ENCODE peak calls at places on chromosomes 12 and 14, in four cellular contexts. One of them, this sample, is unnamed.

GRCh38 chr14:75295061-75295461 is 16.4 kb downstream of the FOS start:
- DNase-seq in MM.1S: no peak
- DNase-seq in tibial artery: peak; percentile 86
- DNase-seq in left ventricle myocardium inferior: peak; percentile 57
- DNase-seq in this sample: peak; percentile 58

GRCh38 chr12:113056631-113057488 is at the start of gene DTX1:
- DNase-seq in left ventricle myocardium inferior: peak; percentile 43
- DNase-seq in tibial artery: no peak
- DNase-seq in MM.1S: no peak
- DNase-seq in this sample: no peak

GRCh38 chr14:31880935-31881334 is 196.2 kb upstream of the ARHGAP5 start:
- DNase-seq in MM.1S: no peak
- DNase-seq in left ventricle myocardium inferior: no peak
- DNase-seq in tibial artery: no peak
- DNase-seq in this sample: no peak

GRCh38 chr14:102221026-102221425 is 81.3 kb downstream of the WDR20 start:
- DNase-seq in MM.1S: no peak
- DNase-seq in left ventricle myocardium inferior: no peak
- DNase-seq in tibial artery: no peak
- DNase-seq in this sample: no peak

GRCh38 chr12:106452309-106452708 is 94.8 kb downstream of the POLR3B start:
- DNase-seq in left ventricle myocardium inferior: no peak
- DNase-seq in tibial artery: no peak
- DNase-seq in MM.1S: no peak
- DNase-seq in this sample: no peak

GRCh38 chr14:51419685-51420084 is 179.6 kb downstream of the TMX1 start:
- DNase-seq in tibial artery: no peak
- DNase-seq in MM.1S: peak; percentile 45
- DNase-seq in left ventricle myocardium inferior: no peak
- DNase-seq in this sample: no peak

GRCh38 chr12:106205208-106206069 is 42.4 kb downstream of the CKAP4 start:
- DNase-seq in left ventricle myocardium inferior: peak; percentile 68
- DNase-seq in tibial artery: no peak
- DNase-seq in MM.1S: peak; percentile 20
- DNase-seq in this sample: no peak

GRCh38 chr14:76174982-76175381 is 23.3 kb downstream of the GPATCH2L start:
- DNase-seq in left ventricle myocardium inferior: no peak
- DNase-seq in tibial artery: no peak
- DNase-seq in MM.1S: no peak
- DNase-seq in this sample: no peak

GRCh38 chr14:100537701-100538565 is 49.3 kb downstream of the BEGAIN start:
- DNase-seq in left ventricle myocardium inferior: peak; percentile 13
- DNase-seq in tibial artery: peak; percentile 62
- DNase-seq in MM.1S: no peak
- DNase-seq in this sample: peak; percentile 45

GRCh38 chr12:79451988-79452387 is 238.8 kb downstream of the PAWR start:
- DNase-seq in left ventricle myocardium inferior: peak; percentile 38
- DNase-seq in tibial artery: peak; percentile 86
- DNase-seq in MM.1S: no peak
- DNase-seq in this sample: no peak

GRCh38 chr14:92058006-92058917 is 18.4 kb upstream of the TRIP11 start:
- DNase-seq in left ventricle myocardium inferior: no peak
- DNase-seq in MM.1S: no peak
- DNase-seq in tibial artery: no peak
- DNase-seq in this sample: no peak

GRCh38 chr12:92553389-92553788 is 149.4 kb upstream of the PLEKHG7 start:
- DNase-seq in MM.1S: no peak
- DNase-seq in left ventricle myocardium inferior: peak; percentile 70
- DNase-seq in tibial artery: peak; percentile 73
- DNase-seq in this sample: no peak

GRCh38 chr12:131012279-131013069 is 58.8 kb downstream of the ADGRD1 start:
- DNase-seq in left ventricle myocardium inferior: no peak
- DNase-seq in MM.1S: no peak
- DNase-seq in tibial artery: no peak
- DNase-seq in this sample: no peak

GRCh38 chr14:89625208-89625987 is 208.4 kb upstream of the FOXN3 start:
- DNase-seq in tibial artery: no peak
- DNase-seq in MM.1S: no peak
- DNase-seq in left ventricle myocardium inferior: peak; percentile 47
- DNase-seq in this sample: peak; percentile 12

GRCh38 chr14:56324831-56325230 is 206.6 kb downstream of the PELI2 start:
- DNase-seq in MM.1S: no peak
- DNase-seq in tibial artery: no peak
- DNase-seq in left ventricle myocardium inferior: no peak
- DNase-seq in this sample: no peak

GRCh38 chr14:33657478-33657877 is 293.4 kb downstream of the EGLN3 start:
- DNase-seq in MM.1S: no peak
- DNase-seq in tibial artery: no peak
- DNase-seq in left ventricle myocardium inferior: no peak
- DNase-seq in this sample: no peak

GRCh38 chr12:124548854-124549378 is 18.5 kb downstream of the NCOR2 start:
- DNase-seq in tibial artery: no peak
- DNase-seq in MM.1S: no peak
- DNase-seq in left ventricle myocardium inferior: no peak
- DNase-seq in this sample: no peak

GRCh38 chr12:119692410-119692809 is 24.5 kb downstream of the PRKAB1 start:
- DNase-seq in left ventricle myocardium inferior: no peak
- DNase-seq in tibial artery: no peak
- DNase-seq in MM.1S: no peak
- DNase-seq in this sample: no peak

GRCh38 chr12:104738371-104738710 is 219.7 kb downstream of the SLC41A2 start:
- DNase-seq in left ventricle myocardium inferior: no peak
- DNase-seq in tibial artery: no peak
- DNase-seq in MM.1S: no peak
- DNase-seq in this sample: no peak

GRCh38 chr12:128819293-128820144 is 4.2 kb downstream of the SLC15A4 start:
- DNase-seq in tibial artery: no peak
- DNase-seq in MM.1S: no peak
- DNase-seq in left ventricle myocardium inferior: no peak
- DNase-seq in this sample: no peak

GRCh38 chr12:14357496-14357895 is 8.0 kb upstream of the ATF7IP start:
- DNase-seq in tibial artery: no peak
- DNase-seq in left ventricle myocardium inferior: no peak
- DNase-seq in MM.1S: no peak
- DNase-seq in this sample: no peak

GRCh38 chr12:44286336-44286735 is 450.5 kb downstream of the TMEM117 start:
- DNase-seq in tibial artery: no peak
- DNase-seq in left ventricle myocardium inferior: no peak
- DNase-seq in MM.1S: no peak
- DNase-seq in this sample: no peak

GRCh38 chr12:15700595-15700994 is 88.6 kb downstream of the EPS8 start:
- DNase-seq in MM.1S: peak; percentile 15
- DNase-seq in left ventricle myocardium inferior: no peak
- DNase-seq in tibial artery: no peak
- DNase-seq in this sample: no peak

GRCh38 chr14:96095581-96096476 is 56.7 kb downstream of the C14orf132 start:
- DNase-seq in MM.1S: no peak
- DNase-seq in tibial artery: peak; percentile 65
- DNase-seq in left ventricle myocardium inferior: no peak
- DNase-seq in this sample: no peak

GRCh38 chr12:105092336-105092735 is 8.1 kb upstream of the ALDH1L2 start:
- DNase-seq in tibial artery: no peak
- DNase-seq in left ventricle myocardium inferior: no peak
- DNase-seq in MM.1S: no peak
- DNase-seq in this sample: no peak

GRCh38 chr12:120536064-120536791 is 2.1 kb downstream of the RNF10 start:
- DNase-seq in left ventricle myocardium inferior: no peak
- DNase-seq in MM.1S: peak; percentile 61
- DNase-seq in tibial artery: no peak
- DNase-seq in this sample: no peak

GRCh38 chr14:51868405-51868804 is 8.0 kb downstream of the GNG2 start:
- DNase-seq in tibial artery: no peak
- DNase-seq in MM.1S: no peak
- DNase-seq in left ventricle myocardium inferior: no peak
- DNase-seq in this sample: no peak

GRCh38 chr12:77108707-77109106 is 43.3 kb upstream of the E2F7 start:
- DNase-seq in MM.1S: no peak
- DNase-seq in left ventricle myocardium inferior: no peak
- DNase-seq in tibial artery: no peak
- DNase-seq in this sample: no peak

GRCh38 chr12:88242161-88242925 is 100.2 kb downstream of the TMTC3 start:
- DNase-seq in left ventricle myocardium inferior: no peak
- DNase-seq in tibial artery: no peak
- DNase-seq in MM.1S: no peak
- DNase-seq in this sample: no peak

GRCh38 chr12:94649349-94650142 is 811 bp downstream of the TMCC3 start:
- DNase-seq in MM.1S: peak; percentile 57
- DNase-seq in left ventricle myocardium inferior: peak; percentile 43
- DNase-seq in tibial artery: peak; percentile 72
- DNase-seq in this sample: peak; percentile 56

GRCh38 chr14:67411820-67412421 is at the start of gene PLEK2:
- DNase-seq in left ventricle myocardium inferior: no peak
- DNase-seq in tibial artery: no peak
- DNase-seq in MM.1S: no peak
- DNase-seq in this sample: peak; percentile 44

GRCh38 chr12:29782821-29783772 is 645 bp downstream of the TMTC1 start:
- DNase-seq in left ventricle myocardium inferior: peak; percentile 53
- DNase-seq in MM.1S: peak; percentile 49
- DNase-seq in tibial artery: peak; percentile 79
- DNase-seq in this sample: peak; percentile 37

DNA sequence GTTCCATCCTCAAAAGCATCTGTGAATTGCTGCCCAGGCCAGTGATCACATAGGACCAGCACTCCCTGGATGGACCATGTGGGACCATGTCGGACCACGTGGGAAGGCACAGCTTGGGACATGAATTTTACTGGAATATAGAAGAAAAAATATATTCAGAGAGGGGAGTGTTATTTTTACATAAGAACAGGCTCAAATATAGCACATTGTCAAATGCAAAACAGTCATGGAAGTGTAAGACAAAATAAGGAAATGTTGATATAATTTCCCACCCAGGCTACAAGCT is 68.3 kb downstream of the CMKLR1 start:
- DNase-seq in tibial artery: no peak
- DNase-seq in MM.1S: no peak
- DNase-seq in left ventricle myocardium inferior: no peak
- DNase-seq in this sample: no peak
- H3K27ac ChIP-seq in tibial artery: no peak overlapping the region
- H3K27ac ChIP-seq in MM.1S: no peak overlapping the region
- H3K27ac ChIP-seq in left ventricle myocardium inferior: no peak overlapping the region
- H3K27ac ChIP-seq in this sample: no peak overlapping the region

DNA sequence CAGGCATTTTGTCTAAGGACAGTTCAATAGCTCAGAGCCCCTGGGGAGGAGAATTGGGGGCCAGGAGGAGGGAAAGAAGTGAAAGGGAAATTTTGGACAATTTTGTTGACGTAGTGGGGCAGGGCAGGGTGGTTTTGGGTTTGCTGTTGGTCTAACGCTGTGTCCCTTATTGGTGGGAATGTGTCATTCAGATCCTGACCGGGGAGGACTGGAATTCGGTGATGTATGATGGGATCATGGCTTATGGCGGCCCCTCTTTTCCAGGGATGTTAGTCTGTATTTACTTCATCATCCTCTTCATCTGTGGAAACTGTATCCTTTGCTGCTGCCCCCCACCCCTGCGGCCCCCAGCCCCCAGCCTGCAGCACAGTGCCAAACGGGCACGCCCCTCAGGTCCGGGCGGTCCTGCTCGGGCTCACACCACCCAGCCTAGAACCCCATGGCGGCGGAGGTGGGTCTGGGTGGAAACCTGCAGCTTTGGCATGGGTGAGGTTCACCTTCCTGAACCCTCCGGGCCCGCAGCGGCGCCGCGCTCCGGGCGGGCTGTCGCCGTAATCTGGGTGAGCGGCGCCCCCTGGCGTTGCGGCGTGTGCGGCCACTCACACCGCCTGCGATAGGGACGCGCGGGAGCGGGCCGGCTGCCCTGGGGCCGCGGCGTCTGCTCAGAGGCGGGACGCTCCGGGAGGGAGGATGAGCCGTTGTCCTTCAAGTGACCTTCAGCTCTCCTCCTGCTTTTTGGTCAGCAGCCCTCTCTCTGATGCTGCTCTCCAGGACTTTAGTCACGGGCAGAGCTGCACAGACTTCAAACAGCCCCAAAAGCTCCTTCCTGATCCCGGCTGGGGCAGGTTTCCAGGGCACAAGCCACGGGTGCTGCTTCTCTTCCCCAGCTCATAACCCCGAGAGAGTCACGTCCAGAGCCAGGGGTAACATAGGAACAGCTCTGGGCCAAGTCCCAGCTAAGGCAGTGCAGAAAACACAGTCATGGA is 211.8 kb upstream of the FKBP4 start:
- DNase-seq in tibial artery: peak; percentile 76
- DNase-seq in left ventricle myocardium inferior: peak; percentile 75
- DNase-seq in MM.1S: peak; percentile 76
- DNase-seq in this sample: peak; percentile 72
- H3K27ac ChIP-seq in tibial artery: peak overlapping the region; percentile 53
- H3K27ac ChIP-seq in left ventricle myocardium inferior: peak overlapping the region; percentile 58
- H3K27ac ChIP-seq in MM.1S: no peak overlapping the region
- H3K27ac ChIP-seq in this sample: no peak overlapping the region

DNA sequence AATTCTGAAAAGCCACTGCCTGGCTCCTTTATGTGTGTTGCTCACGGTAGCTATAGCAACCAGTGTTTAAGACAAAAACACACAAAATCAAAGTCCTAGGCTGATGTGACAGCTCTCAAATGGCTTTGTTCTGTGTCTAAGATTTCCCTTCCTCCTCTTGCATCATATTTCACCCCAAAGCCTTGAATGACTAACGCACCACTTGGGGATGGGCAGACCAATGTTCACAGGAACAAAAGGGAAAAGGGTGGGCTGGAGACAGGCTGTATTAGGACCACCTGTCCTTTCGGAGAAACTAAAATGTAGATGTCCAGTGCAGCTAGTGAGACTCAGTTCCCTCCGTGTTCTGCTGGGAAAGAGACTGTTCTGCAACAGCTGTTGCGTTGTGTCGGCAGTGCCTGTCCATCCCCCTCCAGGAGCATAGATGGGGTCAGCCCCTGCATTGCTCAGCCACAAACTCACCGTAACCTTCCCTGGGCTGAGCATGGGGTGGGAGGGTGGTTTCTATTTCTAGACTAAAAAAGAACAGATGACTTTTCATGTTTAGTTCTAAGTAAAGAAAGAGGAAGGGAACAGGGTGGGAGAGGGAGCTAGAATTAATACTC is 26.8 kb upstream of the DAAM1 start:
- DNase-seq in tibial artery: peak; percentile 68
- DNase-seq in MM.1S: no peak
- DNase-seq in left ventricle myocardium inferior: no peak
- DNase-seq in this sample: no peak
- H3K27ac ChIP-seq in tibial artery: peak overlapping the region; percentile 44
- H3K27ac ChIP-seq in MM.1S: no peak overlapping the region
- H3K27ac ChIP-seq in left ventricle myocardium inferior: peak overlapping the region; percentile 51
- H3K27ac ChIP-seq in this sample: no peak overlapping the region

DNA sequence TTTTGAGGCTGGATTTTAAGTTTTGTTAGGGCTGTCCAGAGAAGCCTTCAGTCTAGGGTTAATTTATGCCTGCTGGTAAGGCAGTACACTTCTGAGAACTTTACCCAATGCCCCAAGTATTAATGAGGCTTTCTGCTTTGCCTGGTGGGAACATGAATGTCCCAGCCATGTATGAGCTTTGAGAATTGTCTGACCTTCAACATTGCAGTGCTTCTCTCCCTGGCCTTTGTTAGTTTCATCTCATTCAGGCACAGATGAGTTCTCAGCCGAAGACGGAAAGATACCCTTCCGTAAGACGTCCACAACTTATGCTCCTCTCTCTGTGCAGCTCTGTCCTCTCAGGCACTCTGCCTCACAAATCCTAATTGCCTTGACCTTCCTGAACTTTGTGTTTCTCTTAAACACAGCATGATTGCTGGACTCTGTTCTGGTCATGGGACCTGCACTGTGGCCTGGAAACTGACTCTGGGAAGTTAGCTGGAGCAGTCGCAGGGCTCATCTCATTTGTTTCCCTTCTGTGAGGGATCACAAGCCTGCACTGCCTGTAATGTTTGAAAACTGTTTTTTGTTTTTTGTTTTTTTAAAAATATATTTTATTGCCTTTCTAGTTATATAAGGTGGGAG is 15.7 kb downstream of the CHPT1 start:
- DNase-seq in tibial artery: peak; percentile 72
- DNase-seq in left ventricle myocardium inferior: peak; percentile 25
- DNase-seq in MM.1S: no peak
- DNase-seq in this sample: no peak
- H3K27ac ChIP-seq in tibial artery: no peak overlapping the region
- H3K27ac ChIP-seq in left ventricle myocardium inferior: peak overlapping the region; percentile 83
- H3K27ac ChIP-seq in MM.1S: no peak overlapping the region
- H3K27ac ChIP-seq in this sample: no peak overlapping the region